ENCODE peak calls at places on chromosome 13, in six cellular contexts. One of them, this sample, is unnamed.

GRCh38 chr13:103022328-103022727 is 43.9 kb downstream of the SLC10A2 start:
- DNase-seq in lower leg skin: no peak
- DNase-seq in glutamatergic neuron: no peak
- DNase-seq in upper lobe of left lung: no peak
- DNase-seq in B cell: no peak
- DNase-seq in CD8-positive, alpha-beta T cell: no peak
- DNase-seq in this sample: no peak

GRCh38 chr13:82833928-82834327 is 1048.3 kb downstream of the SLITRK1 start:
- DNase-seq in lower leg skin: no peak
- DNase-seq in glutamatergic neuron: no peak
- DNase-seq in upper lobe of left lung: no peak
- DNase-seq in B cell: no peak
- DNase-seq in CD8-positive, alpha-beta T cell: no peak
- DNase-seq in this sample: no peak

GRCh38 chr13:101416181-101417042 is at the start of gene NALCN:
- DNase-seq in lower leg skin: no peak
- DNase-seq in glutamatergic neuron: peak
- DNase-seq in upper lobe of left lung: no peak
- DNase-seq in B cell: no peak
- DNase-seq in CD8-positive, alpha-beta T cell: no peak
- DNase-seq in this sample: peak

GRCh38 chr13:113179374-113180230 is 21.2 kb downstream of the PROZ start:
- DNase-seq in lower leg skin: no peak
- DNase-seq in glutamatergic neuron: no peak
- DNase-seq in upper lobe of left lung: no peak
- DNase-seq in B cell: no peak
- DNase-seq in CD8-positive, alpha-beta T cell: peak
- DNase-seq in this sample: no peak

GRCh38 chr13:110797230-110797877 is 83.9 kb downstream of the ING1 start:
- DNase-seq in lower leg skin: no peak
- DNase-seq in glutamatergic neuron: no peak
- DNase-seq in upper lobe of left lung: no peak
- DNase-seq in B cell: no peak
- DNase-seq in CD8-positive, alpha-beta T cell: no peak
- DNase-seq in this sample: no peak

GRCh38 chr13:101942535-101943157 is 459.2 kb downstream of the FGF14 start:
- DNase-seq in lower leg skin: no peak
- DNase-seq in glutamatergic neuron: peak
- DNase-seq in upper lobe of left lung: no peak
- DNase-seq in B cell: no peak
- DNase-seq in CD8-positive, alpha-beta T cell: no peak
- DNase-seq in this sample: no peak

GRCh38 chr13:53060840-53061485 is 32.4 kb downstream of the OLFM4 start:
- DNase-seq in lower leg skin: no peak
- DNase-seq in glutamatergic neuron: no peak
- DNase-seq in upper lobe of left lung: no peak
- DNase-seq in B cell: no peak
- DNase-seq in CD8-positive, alpha-beta T cell: no peak
- DNase-seq in this sample: no peak

GRCh38 chr13:111437417-111437816 is 117.0 kb downstream of the TEX29 start:
- DNase-seq in lower leg skin: no peak
- DNase-seq in glutamatergic neuron: no peak
- DNase-seq in upper lobe of left lung: no peak
- DNase-seq in B cell: no peak
- DNase-seq in CD8-positive, alpha-beta T cell: no peak
- DNase-seq in this sample: no peak

GRCh38 chr13:75587679-75588078 is 38.1 kb downstream of the UCHL3 start:
- DNase-seq in lower leg skin: no peak
- DNase-seq in glutamatergic neuron: no peak
- DNase-seq in upper lobe of left lung: no peak
- DNase-seq in B cell: no peak
- DNase-seq in CD8-positive, alpha-beta T cell: no peak
- DNase-seq in this sample: no peak

GRCh38 chr13:111252449-111253124 is 67.9 kb upstream of the TEX29 start:
- DNase-seq in lower leg skin: no peak
- DNase-seq in glutamatergic neuron: no peak
- DNase-seq in upper lobe of left lung: no peak
- DNase-seq in B cell: no peak
- DNase-seq in CD8-positive, alpha-beta T cell: no peak
- DNase-seq in this sample: peak

GRCh38 chr13:76009491-76009890 is 373.4 kb downstream of the LMO7 start:
- DNase-seq in lower leg skin: no peak
- DNase-seq in glutamatergic neuron: no peak
- DNase-seq in upper lobe of left lung: no peak
- DNase-seq in B cell: no peak
- DNase-seq in CD8-positive, alpha-beta T cell: no peak
- DNase-seq in this sample: no peak

GRCh38 chr13:56332671-56333070 is 808.0 kb upstream of the PRR20A start:
- DNase-seq in lower leg skin: no peak
- DNase-seq in glutamatergic neuron: no peak
- DNase-seq in upper lobe of left lung: no peak
- DNase-seq in B cell: no peak
- DNase-seq in CD8-positive, alpha-beta T cell: no peak
- DNase-seq in this sample: no peak

GRCh38 chr13:88948501-88948900 is 1277.3 kb downstream of the SLITRK5 start:
- DNase-seq in lower leg skin: no peak
- DNase-seq in glutamatergic neuron: no peak
- DNase-seq in upper lobe of left lung: no peak
- DNase-seq in B cell: no peak
- DNase-seq in CD8-positive, alpha-beta T cell: no peak
- DNase-seq in this sample: no peak
- TF ChIP-seq CTCF in lower leg skin: no peak
- TF ChIP-seq CTCF in glutamatergic neuron: no peak
- TF ChIP-seq CTCF in upper lobe of left lung: no peak
- TF ChIP-seq CTCF in B cell: no peak
- TF ChIP-seq CTCF in CD8-positive, alpha-beta T cell: no peak
- TF ChIP-seq CTCF in this sample: no peak

DNA sequence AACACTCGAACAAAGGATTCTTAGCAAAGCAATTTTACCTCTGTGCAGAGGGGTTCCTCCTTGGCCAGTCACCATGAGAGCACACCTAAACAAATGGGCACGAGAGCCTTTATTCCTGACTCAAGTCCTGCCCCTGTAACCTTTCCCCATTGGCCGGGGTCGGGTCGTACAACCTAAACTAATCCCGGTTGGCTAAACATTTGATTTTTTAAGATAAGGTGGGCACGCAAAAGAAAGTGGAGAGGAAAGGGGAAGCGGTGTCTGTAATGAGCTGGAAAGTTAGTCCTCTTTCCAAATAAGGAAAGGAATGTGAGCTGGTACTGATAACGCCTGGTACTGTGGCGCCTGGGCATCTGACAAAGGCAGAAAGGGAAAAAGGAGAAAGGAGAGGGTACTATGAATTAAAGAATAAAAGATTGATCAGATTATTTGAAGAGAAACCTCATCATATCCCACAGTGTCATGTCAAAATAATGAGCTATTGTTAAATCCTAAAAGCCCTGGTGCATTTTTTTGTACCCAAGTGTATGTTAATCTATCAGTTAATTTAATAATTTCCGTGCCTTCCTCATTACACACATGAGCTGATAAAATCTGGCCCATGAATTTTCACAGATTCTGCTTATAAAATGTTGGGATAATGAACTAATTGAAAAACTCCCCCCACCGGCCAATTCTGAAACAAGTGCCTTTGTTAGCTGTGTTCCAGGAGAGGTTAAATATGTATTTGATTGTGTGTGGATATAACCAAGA is 335.7 kb downstream of the RFC3 start:
- DNase-seq in lower leg skin: no peak
- DNase-seq in glutamatergic neuron: no peak
- DNase-seq in upper lobe of left lung: no peak
- DNase-seq in B cell: no peak
- DNase-seq in CD8-positive, alpha-beta T cell: no peak
- DNase-seq in this sample: no peak
- TF ChIP-seq CTCF in lower leg skin: no peak
- TF ChIP-seq CTCF in glutamatergic neuron: no peak
- TF ChIP-seq CTCF in upper lobe of left lung: no peak
- TF ChIP-seq CTCF in B cell: no peak
- TF ChIP-seq CTCF in CD8-positive, alpha-beta T cell: no peak
- TF ChIP-seq CTCF in this sample: no peak

DNA sequence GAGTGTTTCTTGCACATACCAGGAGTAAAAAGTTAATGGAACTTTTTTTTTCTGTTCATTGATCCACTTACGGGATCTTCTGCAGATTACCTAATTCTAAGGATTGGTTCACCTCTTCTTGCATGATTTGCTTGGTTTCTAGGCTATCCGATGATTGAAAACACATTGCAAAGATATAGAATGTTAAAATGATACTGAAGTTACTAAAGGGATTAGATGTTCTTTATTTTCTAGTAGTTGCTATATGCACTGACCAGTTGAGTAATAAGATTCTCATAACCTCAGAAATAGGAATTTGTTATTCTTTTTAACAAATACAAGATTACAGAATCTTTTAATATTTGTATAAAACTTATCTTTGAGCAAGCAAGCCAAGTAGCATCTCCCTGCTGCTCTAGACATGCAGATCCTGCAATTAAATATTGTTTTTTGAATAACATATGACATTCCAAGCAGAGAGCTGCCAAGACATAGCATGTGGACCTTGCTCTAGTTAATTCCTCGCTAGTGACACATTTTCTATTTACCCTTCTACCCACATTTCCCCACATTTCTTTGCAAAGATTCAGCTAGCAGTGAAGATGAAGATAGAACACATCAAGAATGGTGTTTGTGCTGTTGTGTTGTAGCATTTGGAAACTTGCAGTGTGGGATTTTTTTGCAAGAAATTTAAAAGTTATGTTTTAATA is 51.7 kb upstream of the RNF113B start:
- DNase-seq in lower leg skin: no peak
- DNase-seq in glutamatergic neuron: no peak
- DNase-seq in upper lobe of left lung: no peak
- DNase-seq in B cell: no peak
- DNase-seq in CD8-positive, alpha-beta T cell: no peak
- DNase-seq in this sample: no peak
- TF ChIP-seq CTCF in lower leg skin: no peak
- TF ChIP-seq CTCF in glutamatergic neuron: no peak
- TF ChIP-seq CTCF in upper lobe of left lung: no peak
- TF ChIP-seq CTCF in B cell: no peak
- TF ChIP-seq CTCF in CD8-positive, alpha-beta T cell: no peak
- TF ChIP-seq CTCF in this sample: no peak

DNA sequence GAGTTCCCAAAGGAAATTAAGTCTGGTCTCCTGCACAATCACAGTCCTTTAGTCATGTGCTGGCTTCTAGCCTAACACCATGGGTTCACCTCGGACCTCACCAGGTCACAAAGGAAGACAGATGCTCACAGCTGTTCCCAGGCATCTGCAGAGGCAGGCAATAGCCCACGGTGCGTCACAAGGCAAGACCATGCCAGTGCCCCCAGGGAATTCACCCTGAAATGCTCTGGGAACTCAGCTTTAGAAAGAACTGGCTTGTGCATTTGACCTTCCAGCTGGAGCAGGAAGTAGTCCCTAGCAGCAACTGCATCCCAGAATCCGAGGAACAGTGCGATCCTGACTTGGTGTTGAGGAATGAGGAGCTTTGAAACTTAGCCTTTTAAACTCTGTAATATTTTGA is 96.8 kb upstream of the WASF3 start:
- DNase-seq in lower leg skin: no peak
- DNase-seq in glutamatergic neuron: peak
- DNase-seq in upper lobe of left lung: peak
- DNase-seq in B cell: no peak
- DNase-seq in CD8-positive, alpha-beta T cell: no peak
- DNase-seq in this sample: no peak
- TF ChIP-seq CTCF in lower leg skin: no peak
- TF ChIP-seq CTCF in glutamatergic neuron: no peak
- TF ChIP-seq CTCF in upper lobe of left lung: no peak
- TF ChIP-seq CTCF in B cell: no peak
- TF ChIP-seq CTCF in CD8-positive, alpha-beta T cell: no peak
- TF ChIP-seq CTCF in this sample: no peak

DNA sequence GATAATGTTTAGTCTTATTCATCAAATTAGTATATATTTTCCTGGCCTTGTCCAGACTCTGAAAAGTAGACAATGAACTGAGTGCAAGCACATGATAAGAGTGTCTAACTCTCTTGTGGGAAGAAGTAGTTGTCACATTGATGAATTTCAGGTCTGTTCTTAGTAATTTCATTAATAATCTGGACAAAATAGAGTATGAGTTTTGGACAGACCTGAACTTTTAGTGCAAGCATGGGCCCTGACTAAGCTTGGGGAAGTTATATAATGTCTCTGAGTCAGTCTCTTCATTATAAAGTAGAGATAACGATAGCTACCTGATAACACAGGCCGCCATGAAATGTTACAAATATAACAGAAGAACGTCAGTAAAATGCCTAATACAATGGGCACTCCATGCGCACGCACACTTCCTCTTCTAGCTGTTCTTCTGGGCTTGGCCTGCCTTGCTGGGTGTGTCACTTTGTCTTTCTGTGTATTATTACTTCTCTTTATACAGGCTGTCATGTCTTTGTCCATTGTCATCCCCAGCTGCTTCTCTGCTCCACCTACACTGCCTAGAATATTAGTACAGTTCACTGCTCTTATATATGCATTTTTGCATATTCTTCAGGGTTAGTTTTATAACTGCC is 129.1 kb upstream of the HTR2A start:
- DNase-seq in lower leg skin: no peak
- DNase-seq in glutamatergic neuron: no peak
- DNase-seq in upper lobe of left lung: no peak
- DNase-seq in B cell: peak
- DNase-seq in CD8-positive, alpha-beta T cell: no peak
- DNase-seq in this sample: no peak
- TF ChIP-seq CTCF in lower leg skin: no peak
- TF ChIP-seq CTCF in glutamatergic neuron: no peak
- TF ChIP-seq CTCF in upper lobe of left lung: no peak
- TF ChIP-seq CTCF in B cell: no peak
- TF ChIP-seq CTCF in CD8-positive, alpha-beta T cell: no peak
- TF ChIP-seq CTCF in this sample: no peak

DNA sequence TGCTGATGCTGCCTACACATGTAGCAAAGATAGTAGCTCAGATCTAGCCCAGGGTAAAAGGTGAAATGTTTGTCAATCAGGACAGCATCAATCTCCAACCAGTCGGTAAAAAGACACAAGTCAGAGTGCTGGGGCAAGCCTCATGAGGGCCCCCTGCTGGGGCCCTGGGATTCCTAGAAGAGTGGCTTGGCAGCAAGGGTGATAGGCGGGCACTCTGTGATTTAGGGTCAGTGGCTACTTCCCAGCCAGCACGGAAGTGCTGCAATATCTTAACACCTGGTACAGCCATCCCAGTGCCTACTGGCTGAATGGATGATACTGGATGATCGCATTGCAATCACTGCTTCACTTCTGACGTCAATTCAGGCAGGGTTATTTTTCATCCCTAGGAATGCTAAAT is 432.2 kb downstream of the FGF9 start:
- DNase-seq in lower leg skin: no peak
- DNase-seq in glutamatergic neuron: no peak
- DNase-seq in upper lobe of left lung: no peak
- DNase-seq in B cell: no peak
- DNase-seq in CD8-positive, alpha-beta T cell: no peak
- DNase-seq in this sample: no peak
- TF ChIP-seq CTCF in lower leg skin: no peak
- TF ChIP-seq CTCF in glutamatergic neuron: no peak
- TF ChIP-seq CTCF in upper lobe of left lung: no peak
- TF ChIP-seq CTCF in B cell: no peak
- TF ChIP-seq CTCF in CD8-positive, alpha-beta T cell: no peak
- TF ChIP-seq CTCF in this sample: no peak